ENCODE peak calls at places on chromosome 14, in seven cellular contexts. M is NB4, D is stomach, N is ovary, X is body of pancreas, Y is transverse colon, V is uterus. L is an unnamed sample.

GRCh38 chr14:52355016-52355430 is 40.9 kb downstream of the PTGER2 start:
- DNase-seq in M (peak; percentile 22), D (no peak), N (no peak), X (no peak), Y (no peak), V (no peak), L (no peak)

GRCh38 chr14:99883866-99884650 is 90.8 kb downstream of the EML1 start:
- DNase-seq in M (no peak), D (no peak), N (no peak), X (no peak), Y (no peak), V (no peak), L (no peak)

GRCh38 chr14:83575301-83575700 is 1954.6 kb upstream of the FLRT2 start:
- DNase-seq in M (no peak), D (no peak), N (no peak), X (no peak), Y (no peak), V (no peak), L (no peak)

GRCh38 chr14:94322648-94323570 is at the start of gene SERPINA6:
- DNase-seq in M (no peak), D (no peak), N (no peak), X (peak; percentile 52), Y (no peak), V (no peak), L (no peak)

GRCh38 chr14:57831981-57832380 is 33.9 kb downstream of the SLC35F4 start:
- DNase-seq in M (peak; percentile 42), D (no peak), N (no peak), X (no peak), Y (no peak), V (no peak), L (peak; percentile 35)

GRCh38 chr14:80978403-80978802 is 23.0 kb downstream of the TSHR start:
- DNase-seq in M (no peak), D (no peak), N (no peak), X (no peak), Y (no peak), V (no peak), L (no peak)

GRCh38 chr14:53742226-53742607 is 214.4 kb downstream of the BMP4 start:
- DNase-seq in M (no peak), D (no peak), N (no peak), X (no peak), Y (no peak), V (no peak), L (no peak)

GRCh38 chr14:100914597-100915021 is 11.1 kb upstream of the RTL1 start:
- DNase-seq in M (no peak), D (no peak), N (no peak), X (no peak), Y (no peak), V (no peak), L (no peak)

GRCh38 chr14:50520947-50521815 is 11.2 kb downstream of the MAP4K5 start:
- DNase-seq in M (no peak), D (no peak), N (no peak), X (peak; percentile 55), Y (peak; percentile 19), V (no peak), L (no peak)

GRCh38 chr14:36162267-36162666 is 14.3 kb downstream of the PTCSC3 start:
- DNase-seq in M (no peak), D (no peak), N (no peak), X (no peak), Y (peak; percentile 11), V (no peak), L (no peak)

GRCh38 chr14:78123650-78124253 is 46.4 kb upstream of the NRXN3 start:
- DNase-seq in M (no peak), D (no peak), N (no peak), X (no peak), Y (no peak), V (no peak), L (no peak)

GRCh38 chr14:63862163-63862562 is 9.4 kb downstream of the SYNE2 start:
- DNase-seq in M (no peak), D (no peak), N (no peak), X (no peak), Y (no peak), V (no peak), L (no peak)

GRCh38 chr14:36207500-36207899 is 31.0 kb upstream of the PTCSC3 start:
- DNase-seq in M (peak; percentile 3), D (no peak), N (no peak), X (no peak), Y (no peak), V (no peak), L (no peak)

GRCh38 chr14:45072121-45072520 is 11.8 kb upstream of the PRPF39 start:
- DNase-seq in M (no peak), D (no peak), N (no peak), X (no peak), Y (no peak), V (no peak), L (no peak)

GRCh38 chr14:73789996-73790581 is 61.5 kb upstream of the PTGR2 start:
- DNase-seq in M (no peak), D (no peak), N (peak; percentile 69), X (peak; percentile 36), Y (peak; percentile 56), V (peak; percentile 80), L (peak; percentile 35)

GRCh38 chr14:67517083-67517482 is 16.0 kb upstream of the PLEKHH1 start:
- DNase-seq in M (no peak), D (peak; percentile 56), N (no peak), X (peak; percentile 75), Y (peak; percentile 25), V (no peak), L (peak; percentile 69)

GRCh38 chr14:38089123-38089522 is 118.6 kb upstream of the SSTR1 start:
- DNase-seq in M (no peak), D (no peak), N (no peak), X (no peak), Y (no peak), V (no peak), L (no peak)

GRCh38 chr14:54106802-54107377 is 150.3 kb upstream of the BMP4 start:
- DNase-seq in M (no peak), D (no peak), N (no peak), X (peak; percentile 6), Y (no peak), V (no peak), L (peak; percentile 81)

DNA sequence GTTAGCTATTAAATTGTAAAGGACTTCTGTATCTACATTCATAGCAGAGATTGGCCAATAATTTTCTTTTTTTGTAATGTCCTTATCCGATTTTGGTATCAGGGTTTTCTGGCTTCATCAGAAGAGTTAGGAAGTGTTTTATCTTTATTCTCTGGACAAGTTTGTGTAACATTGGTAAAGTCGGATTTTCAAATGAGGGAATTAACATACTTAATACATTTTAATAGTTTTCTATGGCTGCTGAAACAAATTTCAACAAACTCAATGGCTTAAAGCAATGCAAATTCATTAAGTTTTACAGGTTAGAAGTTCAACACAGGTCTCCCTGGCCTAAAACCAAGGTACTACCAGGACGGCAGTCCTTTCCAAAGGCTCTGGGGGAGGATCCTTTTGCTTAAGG is 13.2 kb upstream of the SLC8A3 start:
- DNase-seq in M (no peak), D (no peak), N (no peak), X (no peak), Y (no peak), V (no peak), L (no peak)
- H3K4me3 ChIP-seq in M (no peak overlapping the region), D (no peak overlapping the region), N (no peak overlapping the region), X (no peak overlapping the region), Y (no peak overlapping the region), V (no peak overlapping the region), L (no peak overlapping the region)

DNA sequence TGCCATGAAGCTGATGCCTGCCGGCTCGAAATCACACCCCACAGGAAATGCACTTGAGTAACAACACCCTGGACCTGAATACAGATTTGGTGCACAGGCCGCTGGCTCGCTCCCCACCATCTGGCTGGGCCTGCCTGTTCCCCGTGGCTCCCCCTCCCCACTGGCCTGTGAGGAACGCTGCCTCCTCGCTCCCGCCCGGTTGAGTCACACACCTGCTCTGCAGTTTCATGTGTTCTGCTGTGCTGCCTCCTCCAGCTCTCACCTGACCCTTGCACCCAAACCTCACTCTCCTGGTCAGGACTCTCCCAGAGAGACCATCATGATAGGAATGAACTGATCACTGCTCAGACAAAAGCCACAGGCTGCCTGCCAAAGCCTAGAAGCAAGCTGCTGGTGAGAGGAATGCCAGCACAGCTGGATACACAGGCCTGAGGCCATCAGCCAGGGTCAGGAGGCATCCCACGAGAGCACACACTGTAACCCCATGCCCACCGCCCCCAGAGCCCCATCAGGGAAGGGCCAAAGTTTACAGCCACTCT is 3.8 kb upstream of the SIVA1 start:
- DNase-seq in M (no peak), D (no peak), N (no peak), X (no peak), Y (peak; percentile 68), V (no peak), L (no peak)
- TF ChIP-seq POLR2A in M (no peak), D (no peak), N (no peak), X (no peak), Y (no peak), V (no peak), L (no peak)

DNA sequence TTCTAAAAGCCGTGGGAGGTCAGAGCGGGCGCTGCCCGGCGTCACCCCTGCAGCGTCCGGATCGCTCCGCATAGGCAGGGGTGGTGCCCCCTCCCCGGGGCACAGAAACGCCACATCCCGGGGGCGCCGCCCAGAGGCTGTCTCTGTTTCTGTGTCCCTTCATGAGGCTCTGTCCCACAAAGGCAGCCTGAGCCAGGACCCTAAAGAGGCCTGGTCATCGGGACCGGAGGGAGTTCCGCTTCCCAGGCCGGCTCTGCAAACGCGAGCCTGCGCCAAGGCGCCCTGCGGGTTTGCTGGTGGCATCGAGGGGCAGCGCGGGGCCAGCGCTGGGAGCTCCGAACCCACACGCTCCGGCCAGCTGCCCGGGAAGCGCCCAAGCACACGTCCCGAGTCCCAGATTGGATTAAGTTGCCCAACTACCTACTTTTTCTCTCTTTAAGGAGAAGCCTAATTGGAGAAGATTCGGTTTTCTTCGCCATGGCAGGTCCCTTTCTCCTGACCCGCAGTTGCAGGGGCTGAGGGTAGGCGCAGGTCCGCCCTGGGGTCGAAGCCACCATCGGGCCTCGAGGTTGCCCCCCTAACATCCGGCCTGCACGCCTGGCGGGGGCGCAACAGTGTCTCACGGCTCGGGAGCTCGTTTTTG is 421.7 kb downstream of the VRK1 start:
- DNase-seq in M (peak; percentile 8), D (no peak), N (no peak), X (peak; percentile 6), Y (no peak), V (no peak), L (peak; percentile 17)
- H3K4me3 ChIP-seq in M (no peak overlapping the region), D (peak overlapping the region; percentile 32), N (no peak overlapping the region), X (no peak overlapping the region), Y (peak overlapping the region; percentile 23), V (no peak overlapping the region), L (peak overlapping the region; percentile 25)

DNA sequence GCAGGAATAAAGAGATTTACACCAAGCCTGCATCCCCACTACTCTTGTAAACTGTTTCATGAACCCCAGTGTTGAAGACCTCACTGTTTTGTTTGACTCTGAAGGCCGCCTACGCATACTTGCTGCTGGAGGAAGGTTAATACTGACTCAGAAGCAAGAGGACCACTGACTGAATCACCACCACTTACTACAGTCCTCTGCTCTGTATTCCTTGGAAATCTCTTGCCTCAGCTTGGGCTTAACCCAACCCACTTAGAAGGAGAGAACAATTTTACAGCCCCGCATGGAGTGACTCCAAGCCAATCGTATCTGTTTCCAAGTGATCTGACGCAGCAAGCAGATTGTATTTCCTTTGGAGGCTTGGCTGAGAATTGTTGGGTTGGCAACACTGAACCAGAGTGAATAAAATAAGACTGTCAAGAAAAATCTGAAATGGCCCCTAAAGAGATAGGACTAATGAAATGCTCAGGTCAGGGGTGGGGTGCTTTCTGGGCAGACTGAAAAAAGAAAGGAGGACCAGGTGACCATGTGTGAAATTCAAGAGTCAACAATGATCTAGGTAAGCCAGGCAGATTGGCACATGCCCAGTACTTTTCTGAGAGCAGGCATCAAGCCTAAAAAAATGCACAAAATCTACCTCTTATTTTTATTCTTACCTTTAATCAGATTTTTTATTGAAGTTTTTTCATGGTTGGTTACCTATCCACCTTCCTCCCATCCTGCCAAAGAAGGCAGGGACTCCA is 248.5 kb downstream of the ZFP36L1 start:
- DNase-seq in M (no peak), D (peak; percentile 72), N (peak; percentile 77), X (peak; percentile 86), Y (peak; percentile 64), V (peak; percentile 90), L (peak; percentile 85)
- TF ChIP-seq POLR2A in M (no peak), D (no peak), N (no peak), X (no peak), Y (no peak), V (peak; percentile 33), L (no peak)

L was measured in thyroid gland.